ENCODE peak calls at places on chromosomes 4 and X, in five cellular contexts. L is CD4-positive, alpha-beta memory T cell; N is right cardiac atrium; R is K562; Y is testis. W is an unnamed sample. For H3K4me1, the result is how much of the 10 kb centered on the place peaks cover.

GRCh38 chr4:150297861-150298474 is 219.7 kb downstream of the DCLK2 start:
- DNase-seq in L (no peak), N (peak), R (peak), Y (peak), W (no peak)

GRCh38 chrX:53281321-53281822 is at the start of gene IQSEC2:
- DNase-seq in L (no peak), N (peak), R (peak), Y (peak), W (peak)

GRCh38 chr4:41791557-41791956 is 43.0 kb upstream of the PHOX2B start:
- DNase-seq in L (no peak), N (no peak), R (no peak), Y (no peak), W (no peak)

GRCh38 chr4:112938461-112939058 is 110.9 kb upstream of the ANK2 start:
- DNase-seq in L (no peak), N (no peak), R (no peak), Y (no peak), W (no peak)

GRCh38 chrX:153639177-153640044 is 7.6 kb upstream of the DUSP9 start:
- DNase-seq in L (no peak), N (no peak), R (no peak), Y (no peak), W (no peak)

GRCh38 chr4:169345207-169345788 is 74.5 kb upstream of the SH3RF1 start:
- DNase-seq in L (no peak), N (no peak), R (no peak), Y (no peak), W (no peak)

GRCh38 chr4:165106518-165106917 is 6.1 kb downstream of the TMEM192 start:
- DNase-seq in L (peak), N (no peak), R (no peak), Y (no peak), W (no peak)

GRCh38 chr4:78669453-78669852 is 106.7 kb upstream of the BMP2K start:
- DNase-seq in L (no peak), N (no peak), R (no peak), Y (no peak), W (no peak)

GRCh38 chr4:3280466-3280865 is 12.4 kb upstream of the RGS12 start:
- DNase-seq in L (no peak), N (no peak), R (no peak), Y (no peak), W (no peak)

GRCh38 chr4:171785392-171785791 is 27.8 kb upstream of the GALNTL6 start:
- DNase-seq in L (no peak), N (no peak), R (no peak), Y (no peak), W (no peak)

GRCh38 chrX:7215842-7216241 is 67.9 kb upstream of the PUDP start:
- DNase-seq in L (no peak), N (no peak), R (no peak), Y (no peak), W (no peak)

GRCh38 chr4:33493231-33493630 is 2751.1 kb downstream of the ARAP2 start:
- DNase-seq in L (no peak), N (no peak), R (no peak), Y (no peak), W (no peak)

GRCh38 chr4:18795794-18796193 is 774.2 kb upstream of the LCORL start:
- DNase-seq in L (no peak), N (no peak), R (no peak), Y (no peak), W (no peak)

GRCh38 chr4:54062392-54062791 is 2.0 kb downstream of the CHIC2 start:
- DNase-seq in L (no peak), N (no peak), R (no peak), Y (no peak), W (no peak)
- H3K4me1 ChIP-seq in L (half or more), N (under half), R (under half), Y (under half), W (under half)

GRCh38 chr4:168269879-168270278 is 48.7 kb downstream of the DDX60 start:
- DNase-seq in L (no peak), N (peak), R (no peak), Y (peak), W (peak)
- H3K4me1 ChIP-seq in L (under half), N (under half), R (under half), Y (under half), W (under half)

GRCh38 chr4:153489856-153490558 is 23.8 kb downstream of the TMEM131L start:
- DNase-seq in L (no peak), N (no peak), R (no peak), Y (no peak), W (no peak)
- H3K4me1 ChIP-seq in L (half or more), N (under half), R (under half), Y (under half), W (half or more)

DNA sequence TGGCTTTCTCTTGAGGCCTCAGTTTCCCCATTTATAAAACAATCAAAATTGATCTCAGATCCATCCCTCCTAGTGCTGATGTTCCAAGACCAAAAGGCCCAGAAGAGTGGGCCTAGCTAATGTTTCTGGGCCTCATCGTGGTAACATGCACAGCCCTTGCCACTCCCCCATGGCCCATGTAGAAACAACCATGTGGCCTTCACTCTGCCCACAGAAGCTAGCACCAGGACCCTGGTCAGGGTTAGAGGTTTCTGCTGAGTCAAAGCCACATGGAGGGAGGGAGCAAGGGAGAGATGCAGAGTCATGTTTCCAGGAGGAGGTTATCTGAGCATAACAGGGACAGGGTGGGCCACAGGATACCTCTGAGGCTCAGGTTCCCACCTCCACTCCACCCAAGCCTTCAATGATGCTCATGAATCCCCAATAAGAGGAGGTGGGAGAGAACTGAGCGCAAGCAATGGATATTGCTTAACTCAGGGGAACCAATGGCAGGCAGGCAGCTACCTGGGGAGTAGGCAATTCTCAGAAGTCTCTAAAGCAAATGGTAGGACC is 16.9 kb downstream of the OTUD5 start:
- DNase-seq in L (no peak), N (no peak), R (peak), Y (no peak), W (no peak)
- H3K4me1 ChIP-seq in L (half or more), N (under half), R (half or more), Y (under half), W (under half)

GRCh38 chr4:9885958-9886357 is 104.5 kb downstream of the DRD5 start:
- DNase-seq in L (no peak), N (no peak), R (no peak), Y (no peak), W (no peak)

GRCh38 chr4:9877123-9877522 is 95.7 kb downstream of the DRD5 start:
- DNase-seq in L (no peak), N (no peak), R (no peak), Y (no peak), W (no peak)

GRCh38 chr4:9875516-9875915 is 94.1 kb downstream of the DRD5 start:
- DNase-seq in L (no peak), N (no peak), R (no peak), Y (no peak), W (no peak)

DNA sequence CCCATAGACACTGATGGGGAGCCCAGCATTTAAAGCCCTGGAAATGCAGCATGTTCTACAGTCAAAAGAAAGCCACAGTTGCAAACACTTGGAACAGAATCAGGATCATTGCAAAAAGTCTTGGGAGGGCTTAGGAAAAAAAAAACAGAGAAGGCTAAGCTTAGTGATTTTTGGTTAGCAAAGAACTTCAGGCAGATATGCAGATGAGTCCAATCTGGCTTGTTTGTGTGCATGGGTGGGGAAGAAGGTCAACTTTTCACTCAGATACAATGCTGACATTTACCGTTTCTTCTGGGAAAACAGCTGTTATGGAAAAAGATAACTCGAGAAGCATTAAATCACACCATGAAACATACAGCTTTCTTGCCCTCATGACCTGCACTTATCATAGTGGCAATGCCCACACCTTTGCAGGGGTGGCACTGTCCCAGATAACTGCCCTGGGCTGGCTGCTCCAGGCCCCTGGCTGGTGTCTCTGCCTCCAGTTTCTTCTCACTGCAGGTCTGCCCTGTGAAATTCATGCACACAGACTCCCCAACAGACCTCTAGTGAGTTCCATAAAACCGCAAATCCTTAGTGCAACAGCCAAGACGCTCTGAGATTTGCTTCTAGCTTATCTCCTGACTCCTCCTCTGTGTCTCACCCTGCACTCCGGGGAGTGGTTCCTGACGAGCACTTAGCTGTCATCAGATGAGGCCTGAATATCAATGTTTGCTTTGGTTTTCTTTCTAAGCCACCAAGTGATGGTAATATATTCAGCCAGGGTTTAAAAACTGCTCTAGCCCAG is 99.2 kb downstream of the DRD5 start:
- DNase-seq in L (no peak), N (peak), R (no peak), Y (peak), W (no peak)
- H3K4me1 ChIP-seq in L (under half), N (under half), R (under half), Y (under half), W (under half)

DNA sequence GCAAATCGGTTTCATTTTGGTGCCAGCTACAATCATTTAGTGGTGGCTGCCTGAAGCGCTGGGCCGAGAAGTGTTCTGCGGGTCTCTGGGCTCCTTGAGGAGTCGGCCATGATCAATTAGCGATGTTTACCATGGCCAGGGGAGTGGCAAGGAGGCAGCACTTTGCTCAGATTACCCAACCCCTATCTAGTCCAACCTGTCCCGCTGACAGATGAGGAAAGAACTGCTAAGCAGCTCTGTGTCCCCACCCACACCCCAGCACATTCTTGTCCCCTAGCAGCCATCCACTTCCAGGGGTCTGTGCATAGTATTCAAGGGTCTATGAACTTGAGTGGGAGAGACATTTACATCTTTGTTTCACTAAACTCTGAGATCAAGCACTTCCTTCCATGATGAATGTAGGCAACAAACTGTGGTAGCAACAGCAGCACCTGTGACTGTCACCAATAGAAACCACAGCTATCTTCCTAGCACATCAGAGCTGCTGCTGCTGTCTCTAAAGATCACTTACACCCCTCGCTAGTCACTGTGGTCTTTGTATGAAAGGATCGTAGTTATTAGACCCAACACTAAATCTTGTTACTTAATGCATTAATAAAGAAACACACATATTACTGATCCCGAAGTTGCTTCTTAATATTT is 331.6 kb downstream of the BCOR start:
- DNase-seq in L (peak), N (no peak), R (no peak), Y (no peak), W (no peak)
- H3K4me1 ChIP-seq in L (under half), N (under half), R (under half), Y (under half), W (under half)

GRCh38 chr4:184849184-184849583 is 23.4 kb upstream of the ACSL1 start:
- DNase-seq in L (no peak), N (no peak), R (no peak), Y (no peak), W (no peak)

GRCh38 chr4:184851200-184851541 is 25.4 kb upstream of the ACSL1 start:
- DNase-seq in L (no peak), N (no peak), R (no peak), Y (peak), W (peak)

GRCh38 chr4:184853385-184853784 is 27.6 kb upstream of the ACSL1 start:
- DNase-seq in L (no peak), N (no peak), R (no peak), Y (no peak), W (no peak)

GRCh38 chr4:184848510-184848909 is 22.7 kb upstream of the ACSL1 start:
- DNase-seq in L (no peak), N (no peak), R (no peak), Y (no peak), W (no peak)

DNA sequence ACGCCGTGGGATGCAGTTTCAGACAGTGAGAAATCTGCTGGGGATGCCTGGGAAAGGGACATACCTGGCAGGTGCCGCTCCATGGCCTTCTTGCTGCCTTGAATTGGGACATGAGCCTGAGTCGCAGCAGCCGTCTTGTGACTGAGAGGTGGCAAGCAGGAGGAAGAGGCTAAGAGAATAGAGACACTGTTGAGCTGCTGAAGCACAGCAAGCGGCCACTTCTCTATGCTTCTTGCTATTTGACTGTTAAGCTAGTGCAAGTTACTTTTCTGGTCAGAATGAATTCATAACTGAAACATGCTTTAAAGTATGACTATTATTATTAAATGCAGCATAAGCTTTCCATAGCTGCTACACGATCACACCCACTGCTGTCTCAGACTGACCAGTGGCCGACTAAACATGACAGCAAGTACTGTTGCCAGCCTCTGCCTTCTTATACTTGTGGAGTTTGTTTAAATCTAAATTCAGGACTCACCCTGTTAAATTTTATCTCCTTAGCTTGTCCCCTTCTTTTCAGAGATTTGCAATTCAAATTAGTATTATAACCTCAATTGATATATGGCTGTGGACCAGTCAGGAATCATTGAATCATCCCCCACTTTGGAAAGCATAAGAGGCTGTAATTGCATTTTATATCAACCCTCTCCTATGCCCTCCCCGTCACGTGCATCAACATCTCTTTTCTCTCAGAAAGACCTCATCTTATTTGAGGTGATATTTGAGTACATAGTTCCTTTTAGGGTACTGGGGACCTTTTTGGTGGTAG is 24.8 kb upstream of the ACSL1 start:
- DNase-seq in L (no peak), N (no peak), R (no peak), Y (no peak), W (no peak)
- H3K4me1 ChIP-seq in L (under half), N (under half), R (under half), Y (under half), W (under half)

W was measured in heart right ventricle.